ENCODE peak calls at places on chromosome 22, in seven cellular contexts. E, K, Y, U, I, W and C are unnamed samples.

GRCh38 chr22:46534901-46535630 is 2.4 kb downstream of the CELSR1 start:
- DNase-seq in W (no peak), K (no peak), E (no peak), I (no peak), Y (no peak), U (no peak), C (no peak)

GRCh38 chr22:50467341-50467740 is 7.5 kb downstream of the SBF1 start:
- DNase-seq in U (no peak), I (no peak), K (no peak), W (no peak), Y (no peak), E (no peak), C (no peak)

GRCh38 chr22:46071451-46072029 is 78.8 kb upstream of the PPARA start:
- DNase-seq in I (no peak), K (peak), W (no peak), Y (no peak), E (peak), U (no peak), C (peak)

GRCh38 chr22:24875862-24876506 is 70.0 kb downstream of the SGSM1 start:
- DNase-seq in Y (no peak), E (peak), W (peak), K (no peak), I (no peak), U (peak), C (peak)

GRCh38 chr22:49951986-49952896 is 8.3 kb upstream of the PIM3 start:
- DNase-seq in Y (peak), E (peak), K (no peak), I (no peak), W (no peak), U (no peak), C (peak)

GRCh38 chr22:50326959-50327710 is at the start of gene DENND6B:
- DNase-seq in E (peak), Y (peak), K (no peak), W (no peak), I (no peak), U (peak), C (peak)

GRCh38 chr22:49566141-49566541 is 261.5 kb downstream of the BRD1 start:
- DNase-seq in K (no peak), I (no peak), U (no peak), Y (no peak), W (no peak), E (no peak), C (no peak)

GRCh38 chr22:26585104-26585790 is 4.7 kb downstream of the TPST2 start:
- DNase-seq in I (no peak), W (no peak), E (peak), U (peak), Y (no peak), K (no peak), C (peak)

GRCh38 chr22:27416553-27417427 is 384.8 kb downstream of the MN1 start:
- DNase-seq in U (no peak), E (peak), Y (no peak), I (no peak), W (peak), K (no peak), C (peak)

GRCh38 chr22:19480173-19480568 is 451 bp downstream of the CDC45 start:
- DNase-seq in I (no peak), U (peak), W (no peak), Y (peak), K (no peak), E (no peak), C (no peak)

GRCh38 chr22:47213571-47214230 is 451.3 kb downstream of the TBC1D22A start:
- DNase-seq in Y (peak), I (no peak), U (peak), E (peak), W (no peak), K (peak), C (no peak)

GRCh38 chr22:19419086-19419463 is 12.5 kb downstream of the HIRA start:
- DNase-seq in Y (no peak), K (no peak), W (no peak), E (no peak), U (peak), I (no peak), C (no peak)

GRCh38 chr22:35482974-35483373 is 57.7 kb upstream of the RASD2 start:
- DNase-seq in W (no peak), K (no peak), I (no peak), E (no peak), U (no peak), Y (no peak), C (no peak)

GRCh38 chr22:35480143-35480542 is 60.5 kb upstream of the RASD2 start:
- DNase-seq in K (no peak), I (no peak), E (no peak), Y (no peak), U (no peak), W (no peak), C (peak)

GRCh38 chr22:35482311-35482710 is 58.3 kb upstream of the RASD2 start:
- DNase-seq in K (no peak), Y (no peak), U (no peak), W (no peak), I (no peak), E (no peak), C (no peak)

GRCh38 chr22:35479359-35479758 is 61.3 kb upstream of the RASD2 start:
- DNase-seq in K (no peak), I (no peak), U (no peak), E (no peak), Y (no peak), W (no peak), C (no peak)

GRCh38 chr22:35480627-35481565 is 59.7 kb upstream of the RASD2 start:
- DNase-seq in Y (no peak), E (peak), U (peak), I (no peak), W (no peak), K (no peak), C (no peak)
- TF ChIP-seq MAX in Y (no peak), E (no peak), U (no peak), I (no peak), W (no peak), K (no peak), C (no peak)

DNA sequence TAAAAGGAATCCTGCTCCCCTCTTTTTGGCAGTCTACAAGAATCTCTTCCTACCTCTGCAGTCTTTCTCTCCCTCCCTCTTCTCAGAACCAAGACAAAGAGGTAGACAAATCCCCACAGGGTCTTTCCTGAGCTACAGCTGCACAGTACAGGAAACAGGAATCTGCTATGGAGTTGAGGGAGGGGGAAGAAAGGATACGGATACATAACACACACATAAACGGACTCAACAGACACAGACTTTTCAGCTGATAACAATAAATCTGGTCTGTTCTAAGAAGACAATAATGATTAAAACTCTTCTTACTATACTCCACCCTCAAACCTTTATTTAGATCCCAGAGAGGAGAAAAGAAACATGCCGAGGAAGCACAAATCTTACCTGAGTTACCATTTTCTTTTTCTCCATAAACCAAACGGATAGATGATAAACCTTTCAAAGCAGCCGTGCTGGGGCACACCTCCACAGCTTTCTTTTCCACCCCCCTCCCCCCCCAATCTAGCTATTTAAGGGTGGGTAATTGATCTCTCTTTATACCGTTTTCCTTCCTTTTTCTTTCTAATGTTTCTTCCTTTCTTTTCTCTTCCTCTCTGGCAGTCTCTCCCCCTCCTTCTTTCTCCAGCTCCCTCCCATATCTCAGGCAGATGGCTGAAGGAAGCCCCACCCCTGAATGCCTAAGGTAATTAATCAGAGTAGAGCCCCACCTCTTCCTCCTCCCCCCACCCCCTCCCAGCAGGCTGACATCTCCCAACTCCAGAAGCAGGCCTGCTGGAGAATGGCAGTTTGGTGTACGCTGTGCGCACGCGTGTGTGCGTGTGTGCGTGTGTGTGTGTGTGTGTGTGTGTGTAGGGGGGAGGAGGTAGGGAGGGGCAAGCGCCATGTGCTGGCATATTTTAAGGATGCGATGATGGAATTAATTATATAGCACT is 122.4 kb downstream of the APOL5 start:
- DNase-seq in E (peak), K (peak), W (peak), I (no peak), U (peak), Y (no peak), C (peak)
- H3K4me2 ChIP-seq in E (peak), K (peak), W (peak), I (no peak), U (peak), Y (no peak), C (peak)

GRCh38 chr22:38238519-38239051 is 34.2 kb downstream of the TMEM184B start:
- DNase-seq in E (no peak), K (no peak), W (no peak), U (no peak), I (no peak), Y (no peak), C (no peak)
- TF ChIP-seq MAX in E (no peak), K (no peak), W (no peak), U (no peak), I (no peak), Y (no peak), C (no peak)

DNA sequence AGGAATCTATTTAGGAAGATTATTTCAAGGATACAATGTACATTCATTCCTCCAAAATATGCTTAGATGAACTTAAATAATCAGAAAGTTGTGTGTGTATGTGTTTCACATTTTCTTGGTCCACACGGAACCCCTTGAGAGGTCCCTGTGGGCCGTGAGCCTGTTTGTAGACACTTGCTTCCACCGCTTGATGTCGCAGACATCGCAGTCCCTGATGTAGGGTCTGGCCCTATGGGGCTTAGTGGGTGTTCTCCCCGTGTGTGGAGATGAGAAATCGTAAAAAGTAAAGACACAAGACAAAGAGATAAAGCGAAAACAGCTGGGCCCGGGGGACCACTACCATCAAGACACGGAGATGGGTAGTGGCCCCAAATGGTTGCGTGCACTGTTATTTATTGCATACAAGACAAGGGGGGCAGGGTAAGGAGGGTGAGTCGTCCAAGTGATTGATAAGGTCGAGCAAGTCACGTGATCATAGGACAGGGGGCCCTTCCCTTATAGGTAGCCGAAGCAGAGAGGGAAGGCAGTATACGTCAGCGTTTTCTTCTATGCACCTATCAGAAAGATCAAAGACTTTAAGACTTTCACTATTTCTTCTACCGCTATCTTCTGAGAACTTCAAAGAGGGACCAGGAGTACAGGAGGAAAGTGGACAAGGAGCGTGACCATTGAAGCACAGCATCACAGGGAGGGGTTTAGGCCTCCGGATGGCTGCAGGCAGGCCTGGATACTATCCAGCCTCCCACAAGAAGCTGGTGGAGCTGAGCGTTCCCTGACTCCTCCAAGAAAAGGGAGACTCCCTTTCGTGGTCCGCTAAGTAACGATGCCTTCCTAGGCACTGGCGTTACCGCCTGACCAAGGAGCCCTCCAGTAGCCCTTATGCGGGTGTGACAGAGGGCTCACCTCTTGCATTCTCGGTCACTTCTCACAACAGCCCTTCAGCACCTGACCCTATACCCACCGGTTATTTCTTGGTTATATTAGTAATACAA is 1.2 kb upstream of the APOBEC3C start:
- DNase-seq in U (peak), I (no peak), W (no peak), Y (no peak), E (no peak), K (no peak), C (no peak)
- H3K4me2 ChIP-seq in U (peak), I (no peak), W (no peak), Y (no peak), E (no peak), K (no peak), C (no peak)